ENCODE peak calls at places on chromosomes 4 and X, in six cellular contexts. Z is kidney tubule cell, J is KBM-7, A is posterior cingulate gyrus, E is breast epithelium, O is nucleus accumbens. Q is an unnamed sample.

GRCh38 chrX:38968344-38968743 is 167.1 kb downstream of the MID1IP1 start:
- DNase-seq in Z (no peak), J (no peak), A (no peak), E (no peak), O (no peak), Q (no peak)

GRCh38 chr4:150491132-150492049 is 90.6 kb upstream of the MAB21L2 start:
- DNase-seq in Z (no peak), J (no peak), A (no peak), E (no peak), O (no peak), Q (no peak)

GRCh38 chr4:77827343-77827742 is 8.2 kb upstream of the CNOT6L start:
- DNase-seq in Z (no peak), J (no peak), A (no peak), E (no peak), O (no peak), Q (no peak)

GRCh38 chrX:132092439-132093065 is 35.3 kb downstream of the FRMD7 start:
- DNase-seq in Z (peak; percentile 57), J (peak; percentile 80), A (peak; percentile 7), E (peak; percentile 45), O (peak; percentile 2), Q (peak; percentile 0)

GRCh38 chrX:117973175-117974075 is 143.2 kb downstream of the KLHL13 start:
- DNase-seq in Z (peak; percentile 26), J (no peak), A (no peak), E (no peak), O (no peak), Q (no peak)

GRCh38 chrX:4764888-4765287 is 1051.4 kb upstream of the PRKX start:
- DNase-seq in Z (peak; percentile 4), J (no peak), A (no peak), E (no peak), O (no peak), Q (no peak)

GRCh38 chr4:152032722-152033131 is 271.9 kb upstream of the GATB start:
- DNase-seq in Z (peak; percentile 39), J (no peak), A (no peak), E (no peak), O (no peak), Q (no peak)

GRCh38 chr4:38024203-38024504 is 64.0 kb downstream of the PTTG2 start:
- DNase-seq in Z (no peak), J (no peak), A (no peak), E (no peak), O (no peak), Q (no peak)

GRCh38 chr4:15469402-15470148 is at the start of gene CC2D2A:
- DNase-seq in Z (peak; percentile 72), J (peak; percentile 10), A (peak; percentile 10), E (no peak), O (no peak), Q (peak; percentile 9)

GRCh38 chr4:87011340-87012034 is 76.7 kb downstream of the AFF1 start:
- DNase-seq in Z (peak; percentile 91), J (no peak), A (no peak), E (no peak), O (no peak), Q (no peak)

GRCh38 chrX:39766085-39766726 is 331.6 kb downstream of the BCOR start:
- DNase-seq in Z (no peak), J (no peak), A (no peak), E (no peak), O (no peak), Q (no peak)

GRCh38 chrX:26851981-26852380 is 611.2 kb downstream of the PPP4R3C start:
- DNase-seq in Z (peak; percentile 36), J (peak; percentile 0), A (no peak), E (no peak), O (no peak), Q (no peak)

GRCh38 chr4:1900087-1900433 is 28.9 kb downstream of the NSD2 start:
- DNase-seq in Z (no peak), J (no peak), A (no peak), E (no peak), O (no peak), Q (no peak)

GRCh38 chrX:115697806-115698205 is 136.8 kb downstream of the PLS3 start:
- DNase-seq in Z (no peak), J (no peak), A (no peak), E (no peak), O (no peak), Q (no peak)

GRCh38 chrX:1283750-1284149 is 15.1 kb downstream of the CSF2RA start:
- DNase-seq in Z (no peak), J (peak; percentile 53), A (no peak), E (no peak), O (no peak), Q (no peak)

GRCh38 chr4:74658114-74658513 is 136.2 kb downstream of the BTC start:
- DNase-seq in Z (no peak), J (no peak), A (no peak), E (no peak), O (no peak), Q (no peak)

GRCh38 chrX:70476934-70477733 is 32.5 kb downstream of the DLG3 start:
- DNase-seq in Z (peak; percentile 84), J (peak; percentile 87), A (no peak), E (no peak), O (no peak), Q (no peak)

GRCh38 chr4:169398294-169398693 is 127.5 kb upstream of the SH3RF1 start:
- DNase-seq in Z (peak; percentile 41), J (peak; percentile 41), A (no peak), E (no peak), O (no peak), Q (no peak)

GRCh38 chr4:336099-336892 is 1.3 kb upstream of the ZNF141 start:
- DNase-seq in Z (no peak), J (no peak), A (peak; percentile 10), E (no peak), O (no peak), Q (no peak)

GRCh38 chr4:48594185-48594584 is 104.1 kb downstream of the ZAR1 start:
- DNase-seq in Z (no peak), J (no peak), A (no peak), E (no peak), O (no peak), Q (no peak)

GRCh38 chrX:12919620-12920019 is 13.2 kb downstream of the TLR8 start:
- DNase-seq in Z (no peak), J (no peak), A (no peak), E (no peak), O (no peak), Q (no peak)

GRCh38 chr4:1205641-1206298 is 33.4 kb upstream of the SPON2 start:
- DNase-seq in Z (no peak), J (no peak), A (peak; percentile 5), E (peak; percentile 31), O (no peak), Q (no peak)

Q was measured in C1 segment of cervical spinal cord.